ENCODE peak calls at places on chromosome 22, in four cellular contexts. R is HCT116, C is transverse colon, E is tibial nerve. J is an unnamed sample. For H3K27me3, the result is how much of the 10 kb centered on the place peaks cover.

GRCh38 chr22:47337161-47337621 is 574.7 kb downstream of the TBC1D22A start:
- DNase-seq in R (peak), C (peak), E (no peak), J (no peak)

GRCh38 chr22:32839776-32840571 is 38.5 kb downstream of the TIMP3 start:
- DNase-seq in R (no peak), C (no peak), E (no peak), J (no peak)

GRCh38 chr22:18118345-18118915 is 7.8 kb downstream of the TUBA8 start:
- DNase-seq in R (no peak), C (no peak), E (no peak), J (no peak)

GRCh38 chr22:17401728-17402127 is 32.5 kb downstream of the CECR2 start:
- DNase-seq in R (no peak), C (no peak), E (no peak), J (no peak)

GRCh38 chr22:24095816-24096215 is 84.7 kb downstream of the CABIN1 start:
- DNase-seq in R (no peak), C (no peak), E (no peak), J (peak)

GRCh38 chr22:43257549-43257948 is 70.6 kb upstream of the TTLL12 start:
- DNase-seq in R (no peak), C (no peak), E (no peak), J (no peak)

GRCh38 chr22:22397292-22397870 is 111.2 kb downstream of the ZNF280B start:
- DNase-seq in R (peak), C (no peak), E (peak), J (no peak)

GRCh38 chr22:39682994-39683393 is 112.4 kb downstream of the CACNA1I start:
- DNase-seq in R (no peak), C (no peak), E (no peak), J (no peak)

GRCh38 chr22:45861259-45861658 is 115.7 kb downstream of the WNT7B start:
- DNase-seq in R (no peak), C (no peak), E (no peak), J (no peak)

GRCh38 chr22:30445438-30445936 is 19.9 kb downstream of the MTFP1 start:
- DNase-seq in R (no peak), C (no peak), E (no peak), J (no peak)

GRCh38 chr22:22226448-22227187 is 18.0 kb upstream of the VPREB1 start:
- DNase-seq in R (no peak), C (no peak), E (no peak), J (no peak)

GRCh38 chr22:26174280-26174679 is 5.0 kb downstream of the SEZ6L start:
- DNase-seq in R (no peak), C (no peak), E (no peak), J (no peak)

GRCh38 chr22:39562839-39563489 is 7.6 kb upstream of the CACNA1I start:
- DNase-seq in R (no peak), C (no peak), E (no peak), J (no peak)

GRCh38 chr22:25406510-25407210 is 157.8 kb upstream of the GRK3 start:
- DNase-seq in R (no peak), C (no peak), E (no peak), J (peak)

GRCh38 chr22:17120281-17120680 is 879 bp downstream of the TMEM121B start:
- DNase-seq in R (no peak), C (peak), E (no peak), J (no peak)

GRCh38 chr22:32579533-32580220 is 105.1 kb downstream of the FBXO7 start:
- DNase-seq in R (no peak), C (no peak), E (no peak), J (no peak)

GRCh38 chr22:47190276-47190956 is 428.0 kb downstream of the TBC1D22A start:
- DNase-seq in R (no peak), C (no peak), E (no peak), J (peak)

GRCh38 chr22:27554841-27555456 is 246.6 kb downstream of the MN1 start:
- DNase-seq in R (no peak), C (no peak), E (no peak), J (no peak)

GRCh38 chr22:27556371-27556770 is 245.2 kb downstream of the MN1 start:
- DNase-seq in R (no peak), C (no peak), E (no peak), J (no peak)

GRCh38 chr22:27551402-27551801 is 250.2 kb downstream of the MN1 start:
- DNase-seq in R (no peak), C (no peak), E (no peak), J (no peak)

GRCh38 chr22:27552863-27553262 is 248.7 kb downstream of the MN1 start:
- DNase-seq in R (no peak), C (no peak), E (no peak), J (no peak)

DNA sequence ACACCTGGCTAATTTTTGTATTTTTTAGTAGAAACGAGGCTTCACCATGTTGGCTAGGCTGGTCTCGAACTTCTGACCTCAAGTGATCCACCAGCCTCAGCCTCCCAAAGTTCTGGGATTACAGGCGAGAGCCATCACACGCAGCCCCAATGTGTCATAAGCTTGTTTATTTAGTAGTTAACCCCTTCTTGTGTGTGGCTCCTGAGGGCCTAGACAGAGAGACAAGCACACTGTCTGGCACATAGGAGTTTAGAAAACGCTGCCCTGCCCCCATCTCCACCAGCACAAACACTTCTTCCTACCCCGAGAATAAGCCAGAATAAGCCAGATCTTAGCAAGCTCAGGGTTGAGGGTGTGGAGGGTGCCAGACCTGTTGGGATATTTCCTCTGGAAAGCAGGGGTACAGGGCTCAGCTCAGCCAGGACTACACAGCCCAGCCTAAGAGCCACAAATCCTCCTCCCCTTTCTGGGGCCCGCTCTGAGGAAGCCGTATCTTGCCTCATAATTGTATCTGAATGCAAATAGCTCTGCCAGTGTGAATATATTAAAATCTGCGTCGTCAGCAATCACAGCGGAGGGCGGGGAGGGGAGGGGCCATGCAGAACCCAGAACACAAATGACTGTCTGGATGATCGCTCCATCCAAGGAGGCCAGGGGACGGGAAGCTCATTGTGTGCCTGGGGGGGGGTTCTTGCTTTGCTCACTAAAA is 247.3 kb downstream of the MN1 start:
- DNase-seq in R (no peak), C (peak), E (no peak), J (no peak)
- H3K4me3 ChIP-seq in R (no peak), C (no peak), E (no peak), J (no peak)

GRCh38 chr22:36546092-36546804 is 17.3 kb upstream of the EIF3D start:
- DNase-seq in R (peak), C (peak), E (no peak), J (no peak)

GRCh38 chr22:36549033-36549432 is 20.1 kb upstream of the EIF3D start:
- DNase-seq in R (no peak), C (no peak), E (no peak), J (no peak)

GRCh38 chr22:36544107-36544620 is 15.2 kb upstream of the EIF3D start:
- DNase-seq in R (no peak), C (no peak), E (no peak), J (no peak)

GRCh38 chr22:36548606-36549005 is 19.6 kb upstream of the EIF3D start:
- DNase-seq in R (no peak), C (no peak), E (no peak), J (peak)

GRCh38 chr22:36546932-36547331 is 18.0 kb upstream of the EIF3D start:
- DNase-seq in R (peak), C (no peak), E (no peak), J (no peak)
- H3K27me3 ChIP-seq in R (under half), C (under half), E (under half), J (under half)

DNA sequence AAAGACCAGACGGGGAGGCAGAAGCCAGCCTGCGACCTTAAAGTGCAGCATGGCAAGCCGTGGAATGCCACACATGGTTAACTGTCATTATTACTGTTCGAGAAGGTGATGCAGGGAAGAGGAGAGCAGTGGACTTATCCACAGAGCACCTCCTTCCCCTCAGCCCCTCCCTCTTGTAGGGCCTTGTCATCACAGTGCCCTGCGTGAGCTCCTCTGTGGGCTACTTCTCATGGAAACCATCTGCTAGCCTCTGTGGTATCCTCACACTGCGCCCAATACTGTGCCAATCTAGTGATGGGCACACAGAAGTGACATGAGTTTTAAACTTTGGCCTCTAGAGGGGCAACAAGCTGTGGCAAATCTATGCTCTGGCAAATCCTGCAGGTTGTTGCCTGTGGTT is 18.2 kb upstream of the CCDC134 start:
- DNase-seq in R (no peak), C (peak), E (no peak), J (no peak)
- H3K27ac ChIP-seq in R (no peak), C (no peak), E (no peak), J (no peak)

GRCh38 chr22:20918663-20919220 is 1.5 kb downstream of the CRKL start:
- DNase-seq in R (no peak), C (no peak), E (no peak), J (no peak)

GRCh38 chr22:20920881-20921203 is 3.6 kb downstream of the CRKL start:
- DNase-seq in R (no peak), C (no peak), E (no peak), J (no peak)

GRCh38 chr22:20916916-20917810 is at the start of gene CRKL:
- DNase-seq in R (peak), C (peak), E (peak), J (peak)

GRCh38 chr22:20922141-20922751 is 5.0 kb downstream of the CRKL start:
- DNase-seq in R (no peak), C (no peak), E (no peak), J (no peak)

GRCh38 chr22:20919718-20920117 is 2.5 kb downstream of the CRKL start:
- DNase-seq in R (no peak), C (no peak), E (no peak), J (no peak)
- H3K4me3 ChIP-seq in R (peak), C (peak), E (peak), J (peak)

GRCh38 chr22:20632082-20632481 is 124.7 kb downstream of the MED15 start:
- DNase-seq in R (no peak), C (no peak), E (no peak), J (no peak)
- H3K27me3 ChIP-seq in R (under half), C (under half), E (under half), J (under half)

GRCh38 chr22:37212174-37212906 is at the start of gene SSTR3:
- DNase-seq in R (no peak), C (no peak), E (no peak), J (no peak)
- H3K27ac ChIP-seq in R (no peak), C (no peak), E (no peak), J (no peak)

J was measured in tibial artery.